ENCODE peak calls at places on chromosomes 11 and 22, in nine cellular contexts. O is colonic mucosa, E is heart right ventricle, M is brain microvascular endothelial cell, S is upper lobe of right lung, X is SK-N-SH, H is kidney, A is hepatocyte, K is heart left ventricle. R is an unnamed sample.

GRCh38 chr11:70567680-70568503 is 169.6 kb downstream of the CTTN start:
- DNase-seq in H (peak), M (peak), S (peak), X (no peak), O (peak), E (peak), K (peak), A (peak), R (peak)

GRCh38 chr11:12287374-12288211 is 89.8 kb upstream of the PARVA start:
- DNase-seq in K (no peak), A (peak), H (peak), E (peak), X (peak), S (no peak), M (peak), O (peak), R (peak)

GRCh38 chr11:13336246-13336873 is 58.8 kb downstream of the BMAL1 start:
- DNase-seq in S (no peak), H (no peak), E (no peak), K (no peak), A (no peak), O (no peak), M (no peak), X (no peak), R (no peak)

GRCh38 chr22:36811094-36811797 is 5.6 kb downstream of the PVALB start:
- DNase-seq in A (no peak), S (no peak), K (no peak), M (no peak), H (no peak), O (no peak), E (no peak), X (no peak), R (no peak)

GRCh38 chr11:77205467-77206263 is 77.6 kb downstream of the MYO7A start:
- DNase-seq in M (no peak), K (no peak), O (no peak), X (peak), H (peak), A (no peak), E (no peak), S (peak), R (peak)

GRCh38 chr11:67276821-67277230 is 10.6 kb downstream of the GRK2 start:
- DNase-seq in H (peak), K (peak), A (no peak), S (peak), O (peak), M (no peak), X (no peak), E (no peak), R (peak)

GRCh38 chr11:106381895-106382294 is 304.4 kb downstream of the AASDHPPT start:
- DNase-seq in X (no peak), O (no peak), M (no peak), S (no peak), H (no peak), A (no peak), E (no peak), K (no peak), R (no peak)

GRCh38 chr11:48006301-48006992 is 26.1 kb downstream of the PTPRJ start:
- DNase-seq in S (no peak), M (peak), A (no peak), K (no peak), E (no peak), H (no peak), O (no peak), X (no peak), R (no peak)

GRCh38 chr11:65489706-65490310 is 9.0 kb upstream of the MALAT1 start:
- DNase-seq in M (peak), S (peak), A (peak), K (no peak), O (no peak), X (no peak), E (peak), H (peak), R (no peak)

GRCh38 chr22:42924436-42924835 is 67.4 kb upstream of the ARFGAP3 start:
- DNase-seq in E (no peak), S (peak), H (no peak), K (no peak), O (no peak), A (no peak), M (no peak), X (no peak), R (no peak)

GRCh38 chr11:28900427-28900826 is 792.2 kb downstream of the METTL15 start:
- DNase-seq in M (no peak), E (no peak), X (no peak), A (no peak), H (no peak), S (no peak), K (no peak), O (no peak), R (no peak)

GRCh38 chr11:31492320-31492913 is 17.0 kb downstream of the IMMP1L start:
- DNase-seq in K (no peak), M (peak), S (no peak), E (no peak), H (no peak), A (no peak), X (no peak), O (no peak), R (no peak)

GRCh38 chr22:28829358-28830181 is 29.2 kb upstream of the XBP1 start:
- DNase-seq in E (peak), O (peak), A (peak), X (peak), S (peak), H (peak), M (peak), K (peak), R (peak)

GRCh38 chr11:108965602-108966001 is 300.7 kb downstream of the DDX10 start:
- DNase-seq in E (no peak), A (peak), S (no peak), M (peak), O (no peak), X (no peak), H (no peak), K (no peak), R (no peak)

GRCh38 chr11:130428271-130428670 is at the start of gene ADAMTS8:
- DNase-seq in O (no peak), M (no peak), A (no peak), X (peak), K (peak), E (no peak), H (no peak), S (peak), R (peak)

GRCh38 chr11:62604460-62605130 is 2.9 kb upstream of the MTA2 start:
- DNase-seq in X (no peak), O (no peak), S (no peak), K (no peak), M (no peak), H (no peak), E (no peak), A (peak), R (peak)

GRCh38 chr11:134915212-134915611 is 503.2 kb upstream of the B3GAT1 start:
- DNase-seq in M (peak), H (no peak), A (no peak), X (no peak), E (peak), S (no peak), K (no peak), O (no peak), R (no peak)

GRCh38 chr11:3149852-3150188 is 15.3 kb downstream of the OSBPL5 start:
- DNase-seq in X (no peak), A (no peak), S (no peak), E (no peak), H (no peak), O (no peak), M (no peak), K (no peak), R (no peak)

GRCh38 chr11:64305691-64306562 is 603 bp downstream of the ESRRA start:
- DNase-seq in M (no peak), K (peak), H (peak), X (peak), E (peak), O (peak), A (peak), S (peak), R (peak)

GRCh38 chr11:2142762-2143202 is 3.6 kb upstream of the IGF2 start:
- DNase-seq in O (no peak), X (no peak), H (no peak), M (peak), K (no peak), E (no peak), S (no peak), A (no peak), R (no peak)

DNA sequence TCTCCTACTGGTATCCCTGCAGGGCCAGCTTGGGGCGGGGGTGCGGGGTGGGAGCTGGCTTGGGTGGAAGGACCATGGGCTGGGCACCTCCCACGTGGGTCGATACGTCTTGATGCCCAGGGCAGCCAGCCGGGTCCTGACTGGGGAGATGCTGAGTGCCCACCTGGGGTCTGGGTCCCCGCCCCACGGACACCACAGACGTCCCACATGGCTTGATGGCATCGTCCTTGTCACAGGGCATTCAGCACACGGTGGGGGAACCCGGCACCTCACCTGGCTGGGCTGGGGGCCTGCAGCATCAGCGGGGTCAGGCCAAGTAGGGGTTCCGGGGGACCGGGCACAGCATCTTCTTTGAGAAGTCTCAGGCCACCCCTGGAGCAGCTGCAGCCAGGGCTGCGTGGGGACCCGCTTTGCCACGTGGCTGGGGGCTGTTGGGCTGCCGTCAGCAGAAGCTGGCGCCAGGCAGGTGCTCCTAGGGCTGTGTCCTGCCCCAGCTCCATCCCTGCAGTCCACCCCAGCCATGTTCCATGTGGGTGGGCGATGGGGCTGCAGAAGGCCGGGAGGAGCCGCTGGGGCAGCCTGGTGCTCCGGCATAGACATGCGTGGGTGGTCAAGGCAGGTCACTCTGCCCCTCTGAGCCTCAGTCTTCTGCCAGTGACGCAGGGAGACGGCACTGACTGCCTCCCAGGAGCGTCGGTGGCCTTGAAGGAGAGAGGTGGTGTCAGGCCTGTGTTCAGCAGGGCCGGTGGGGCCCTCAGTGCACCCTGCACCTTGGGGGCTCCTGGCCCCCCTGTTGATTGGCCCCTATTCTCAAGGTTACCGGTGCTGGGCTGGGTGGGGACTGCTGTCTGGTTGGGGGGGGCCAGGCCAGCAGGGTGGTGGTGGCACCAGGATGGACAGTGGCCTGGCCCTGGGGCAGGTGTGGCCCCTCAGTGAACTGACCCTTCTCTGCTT is 8.4 kb downstream of the SELENOO start:
- DNase-seq in O (no peak), A (no peak), K (peak), M (no peak), X (no peak), S (no peak), H (peak), E (no peak), R (no peak)
- H3K27ac ChIP-seq in O (no peak), A (no peak), K (no peak), M (no peak), X (no peak), S (no peak), H (no peak), E (no peak), R (no peak)

DNA sequence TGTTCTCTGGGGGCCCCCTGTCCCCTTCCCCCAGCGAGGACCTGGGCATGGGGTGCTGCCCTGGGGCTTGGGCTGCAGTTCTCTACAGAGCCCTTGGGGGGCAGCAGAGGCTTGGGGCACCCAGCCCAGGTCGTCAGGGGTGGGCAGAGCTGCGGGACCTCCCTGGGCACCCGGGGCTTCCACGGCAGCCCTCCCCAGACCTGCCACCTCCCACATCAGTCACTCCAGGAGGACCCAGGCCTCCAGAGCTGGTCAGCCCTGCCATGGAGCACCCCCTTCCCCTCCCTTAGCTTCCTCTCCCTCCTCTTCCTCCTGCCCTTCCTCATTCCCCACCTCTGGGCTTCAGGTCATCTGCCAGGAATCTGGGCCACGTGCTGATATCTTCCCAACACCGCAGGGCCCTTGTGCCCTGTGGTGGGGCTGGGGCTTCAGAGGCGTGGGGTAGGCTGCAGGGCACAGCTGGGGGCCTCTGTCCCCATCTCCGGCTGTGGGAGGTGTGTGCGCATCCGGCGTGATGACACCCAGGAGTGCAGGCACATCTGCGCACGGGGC is 5.8 kb downstream of the TSPAN4 start:
- DNase-seq in K (no peak), H (no peak), S (peak), E (no peak), O (no peak), A (peak), M (no peak), X (peak), R (peak)
- H3K4me3 ChIP-seq in K (no peak), H (no peak), S (no peak), E (no peak), O (no peak), A (no peak), M (no peak), X (peak), R (no peak)

GRCh38 chr11:78586452-78587046 is 11.9 kb upstream of the NARS2 start:
- DNase-seq in E (no peak), K (no peak), A (no peak), O (no peak), H (no peak), S (no peak), M (no peak), X (peak), R (no peak)
- TF ChIP-seq CTCF in E (peak), K (peak), A (peak), O (peak), H (peak), S (peak), M (peak), X (peak), R (peak)

DNA sequence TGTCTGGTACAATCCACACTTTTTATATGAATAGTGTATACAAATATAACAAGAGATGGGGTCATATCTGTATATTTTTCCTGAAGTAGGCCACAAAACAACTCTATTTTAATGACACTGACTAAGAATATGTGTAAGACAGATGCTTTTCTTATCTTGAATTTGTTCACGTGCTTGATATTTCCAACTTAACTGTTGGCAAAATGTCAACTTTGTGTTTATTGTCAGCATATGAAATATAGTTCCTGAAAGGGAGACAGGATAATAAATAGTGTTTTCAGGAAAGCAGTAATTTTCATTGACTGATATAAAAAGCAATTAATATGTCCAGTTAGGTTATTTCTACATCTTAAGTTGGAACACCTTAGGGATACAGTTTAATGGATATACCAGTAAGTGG is 27.8 kb downstream of the NOX4 start:
- DNase-seq in E (no peak), A (no peak), S (no peak), K (no peak), X (no peak), M (no peak), H (no peak), O (no peak), R (no peak)
- H3K27ac ChIP-seq in E (no peak), A (no peak), S (no peak), K (no peak), X (no peak), M (no peak), H (no peak), O (no peak), R (no peak)

DNA sequence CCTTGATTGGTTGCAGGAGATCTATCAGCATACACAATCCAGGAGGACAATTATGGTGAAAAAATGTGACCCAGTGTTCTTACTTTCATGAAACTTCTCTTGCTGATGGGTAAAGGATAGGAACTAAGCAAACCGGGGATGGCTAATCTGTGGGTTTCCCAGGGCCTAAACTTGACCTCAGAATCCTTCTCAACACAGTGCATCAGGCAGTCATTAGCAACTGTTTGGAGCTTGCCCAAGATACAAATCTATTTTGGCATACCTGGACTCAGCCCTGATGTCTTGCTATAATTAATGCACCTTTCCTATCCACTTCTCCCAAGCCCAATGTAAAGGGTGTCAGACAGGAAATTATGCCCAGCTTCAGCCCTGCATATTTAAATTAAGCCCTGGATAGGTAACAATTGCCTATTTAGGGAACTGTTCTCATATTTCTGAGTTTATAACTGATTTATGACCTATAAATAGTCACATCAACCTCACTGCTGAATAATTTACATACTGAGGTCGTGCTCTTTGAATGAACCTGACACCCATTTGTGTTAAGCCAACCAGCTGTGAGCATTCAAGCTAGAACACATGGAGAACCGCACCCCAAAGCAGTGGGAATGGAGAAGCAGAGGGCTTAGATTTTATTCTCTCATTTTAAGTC is 9.2 kb upstream of the PHF21A start:
- DNase-seq in A (no peak), X (no peak), O (no peak), M (no peak), E (no peak), H (no peak), S (no peak), K (no peak), R (no peak)
- H3K4me3 ChIP-seq in A (no peak), X (no peak), O (no peak), M (no peak), E (no peak), H (no peak), S (no peak), K (no peak), R (no peak)

R was measured in WERI-Rb-1.